ENCODE peak calls at places on chromosomes 3 and 15, in six cellular contexts. J is CD4-positive, CD25-positive, alpha-beta regulatory T cell; S is Jurkat, Clone E6-1; H is spleen; Z is body of pancreas; N is testis. R is an unnamed sample.

GRCh38 chr3:69983546-69984265 is 15.8 kb upstream of the SAMMSON start:
- DNase-seq in J (no peak), S (no peak), H (no peak), Z (no peak), N (no peak), R (no peak)

GRCh38 chr3:45035441-45036301 is 9.6 kb downstream of the CLEC3B start:
- DNase-seq in J (no peak), S (no peak), H (peak; percentile 81), Z (no peak), N (peak; percentile 50), R (peak; percentile 52)

GRCh38 chr3:94024385-94024784 is 4.0 kb downstream of the STX19 start:
- DNase-seq in J (no peak), S (no peak), H (no peak), Z (no peak), N (no peak), R (no peak)

GRCh38 chr15:60074181-60074885 is 70.2 kb downstream of the FOXB1 start:
- DNase-seq in J (no peak), S (peak; percentile 70), H (no peak), Z (peak; percentile 20), N (no peak), R (peak; percentile 21)

GRCh38 chr3:186298876-186299275 is 63.2 kb downstream of the DGKG start:
- DNase-seq in J (no peak), S (no peak), H (no peak), Z (no peak), N (no peak), R (no peak)

GRCh38 chr15:43514241-43515057 is 3.0 kb upstream of the MAP1A start:
- DNase-seq in J (no peak), S (peak; percentile 51), H (no peak), Z (no peak), N (peak; percentile 61), R (peak; percentile 44)

GRCh38 chr3:171901615-171902312 is 58.6 kb downstream of the TMEM212 start:
- DNase-seq in J (no peak), S (no peak), H (no peak), Z (no peak), N (no peak), R (no peak)

GRCh38 chr15:51842265-51842664 is 12.8 kb downstream of the TMOD3 start:
- DNase-seq in J (no peak), S (no peak), H (no peak), Z (no peak), N (no peak), R (no peak)

GRCh38 chr3:66303556-66303955 is 82.8 kb downstream of the SLC25A26 start:
- DNase-seq in J (peak; percentile 47), S (peak; percentile 45), H (no peak), Z (no peak), N (no peak), R (no peak)

GRCh38 chr15:49265911-49266310 is 95.9 kb downstream of the GALK2 start:
- DNase-seq in J (no peak), S (no peak), H (no peak), Z (no peak), N (no peak), R (no peak)

GRCh38 chr3:189305412-189305811 is 133.6 kb downstream of the TPRG1 start:
- DNase-seq in J (no peak), S (no peak), H (no peak), Z (no peak), N (no peak), R (no peak)

GRCh38 chr3:178131801-178132200 is 404.4 kb upstream of the KCNMB2 start:
- DNase-seq in J (no peak), S (no peak), H (no peak), Z (no peak), N (no peak), R (no peak)

GRCh38 chr15:63244976-63245645 is 32.3 kb upstream of the APH1B start:
- DNase-seq in J (no peak), S (no peak), H (no peak), Z (no peak), N (no peak), R (no peak)

GRCh38 chr3:17412950-17413530 is 329.4 kb downstream of the TBC1D5 start:
- DNase-seq in J (no peak), S (peak; percentile 70), H (no peak), Z (peak; percentile 22), N (no peak), R (peak; percentile 76)

GRCh38 chr3:66104535-66104934 is 65.8 kb upstream of the MAGI1 start:
- DNase-seq in J (no peak), S (no peak), H (no peak), Z (no peak), N (no peak), R (no peak)

GRCh38 chr15:36726224-36726623 is 146.8 kb downstream of the CDIN1 start:
- DNase-seq in J (no peak), S (no peak), H (no peak), Z (no peak), N (no peak), R (no peak)

GRCh38 chr15:31501536-31502157 is 175.0 kb downstream of the KLF13 start:
- DNase-seq in J (no peak), S (no peak), H (no peak), Z (no peak), N (peak; percentile 10), R (no peak)

GRCh38 chr3:13088020-13089006 is 15.1 kb upstream of the IQSEC1 start:
- DNase-seq in J (no peak), S (no peak), H (no peak), Z (no peak), N (no peak), R (no peak)

GRCh38 chr15:44286814-44287555 is 1.5 kb upstream of the GOLM2 start:
- DNase-seq in J (no peak), S (no peak), H (peak; percentile 78), Z (no peak), N (no peak), R (no peak)

GRCh38 chr15:40286794-40287193 is 3.9 kb upstream of the ANKRD63 start:
- DNase-seq in J (no peak), S (no peak), H (no peak), Z (no peak), N (no peak), R (no peak)

GRCh38 chr3:12758025-12758830 is 831 bp downstream of the TMEM40 start:
- DNase-seq in J (no peak), S (no peak), H (no peak), Z (no peak), N (peak; percentile 66), R (peak; percentile 56)

GRCh38 chr15:35876762-35877161 is 330.8 kb upstream of the DPH6 start:
- DNase-seq in J (no peak), S (no peak), H (no peak), Z (no peak), N (no peak), R (no peak)

GRCh38 chr3:124558898-124559649 is 171.2 kb upstream of the UMPS start:
- DNase-seq in J (no peak), S (no peak), H (no peak), Z (peak; percentile 76), N (peak; percentile 88), R (peak; percentile 82)

GRCh38 chr3:184234224-184234623 is 4.8 kb downstream of the VWA5B2 start:
- DNase-seq in J (no peak), S (no peak), H (no peak), Z (peak; percentile 89), N (peak; percentile 79), R (peak; percentile 56)

GRCh38 chr3:133883657-133884546 is 11.8 kb downstream of the RAB6B start:
- DNase-seq in J (no peak), S (no peak), H (no peak), Z (no peak), N (no peak), R (no peak)

GRCh38 chr15:76151599-76151974 is 91.8 kb downstream of the TMEM266 start:
- DNase-seq in J (no peak), S (no peak), H (no peak), Z (no peak), N (no peak), R (no peak)
- H3K4me3 ChIP-seq in J (no peak overlapping the region), S (no peak overlapping the region), H (no peak overlapping the region), Z (no peak overlapping the region), N (no peak overlapping the region), R (no peak overlapping the region)

DNA sequence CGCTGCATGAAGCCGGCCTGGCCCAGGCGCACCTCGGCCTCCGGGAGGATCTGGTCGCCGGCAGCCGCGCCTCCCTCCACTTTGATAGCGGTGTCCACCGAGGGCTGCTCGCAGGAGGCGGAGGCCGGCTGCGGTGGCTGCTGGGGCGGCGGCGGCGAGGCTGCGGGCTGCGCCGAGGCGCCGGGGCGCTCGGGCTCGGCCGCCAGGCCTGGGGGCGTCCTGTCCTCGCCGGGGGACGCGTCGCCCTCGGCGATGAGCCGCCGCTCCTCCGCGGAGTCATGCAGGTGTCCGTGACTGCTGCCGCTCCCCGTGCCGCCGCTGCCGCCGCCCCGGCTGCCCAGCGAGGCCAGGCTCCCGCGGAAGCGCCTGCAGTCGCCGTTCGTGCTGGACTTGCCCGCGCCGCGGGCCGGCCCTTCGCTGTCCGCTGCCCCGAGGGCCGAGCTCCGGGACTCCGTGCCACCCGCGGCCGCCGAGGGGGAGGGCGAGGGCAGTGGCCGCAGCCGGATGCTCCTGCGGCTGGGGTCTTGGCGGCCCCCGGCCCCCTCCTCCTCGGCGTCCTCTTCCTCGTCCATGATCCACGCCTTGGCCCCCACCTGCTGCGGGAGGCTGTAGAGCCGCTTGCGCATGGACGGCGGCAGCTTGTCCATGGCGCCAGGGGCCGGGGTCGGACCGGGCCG is 996 bp downstream of the HCN4 start:
- DNase-seq in J (no peak), S (no peak), H (no peak), Z (no peak), N (no peak), R (peak; percentile 25)
- H3K4me3 ChIP-seq in J (no peak overlapping the region), S (no peak overlapping the region), H (peak overlapping the region; percentile 10), Z (no peak overlapping the region), N (peak overlapping the region; percentile 56), R (peak overlapping the region; percentile 42)

DNA sequence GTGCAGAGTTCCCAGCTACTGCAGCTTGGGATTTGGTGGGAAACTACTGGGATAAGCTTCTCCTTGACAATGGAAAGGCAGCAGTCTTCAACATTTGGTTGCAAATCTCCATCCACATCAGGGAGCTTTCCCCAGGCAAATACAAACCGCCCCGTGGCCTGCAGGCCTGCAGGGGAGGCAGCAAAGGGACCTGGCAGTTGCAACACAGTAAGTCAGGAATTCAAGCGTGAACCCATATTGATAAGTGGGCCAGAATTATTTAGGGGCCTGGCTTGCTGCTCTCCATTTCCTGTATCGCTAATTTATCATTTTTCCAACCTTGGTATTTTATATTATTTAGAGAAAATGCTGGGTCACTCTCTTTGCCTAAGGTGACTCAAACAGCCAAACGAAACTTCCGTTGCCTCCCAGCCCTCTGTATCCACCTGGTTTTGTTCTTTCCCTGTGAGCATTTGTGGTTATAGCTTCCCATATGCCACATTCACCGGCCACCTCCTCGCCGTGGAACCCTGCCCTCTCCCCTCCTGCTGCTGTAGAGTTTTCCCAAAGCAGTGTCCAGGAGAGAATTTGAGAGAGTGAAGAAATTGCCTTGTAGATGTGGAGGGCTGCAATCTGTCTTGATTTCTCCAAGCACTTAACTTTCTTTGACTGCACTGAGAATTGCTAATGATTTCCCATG is 34.8 kb downstream of the B3GALNT1 start:
- DNase-seq in J (no peak), S (no peak), H (no peak), Z (peak; percentile 24), N (no peak), R (no peak)
- H3K4me3 ChIP-seq in J (no peak overlapping the region), S (no peak overlapping the region), H (no peak overlapping the region), Z (no peak overlapping the region), N (no peak overlapping the region), R (no peak overlapping the region)

DNA sequence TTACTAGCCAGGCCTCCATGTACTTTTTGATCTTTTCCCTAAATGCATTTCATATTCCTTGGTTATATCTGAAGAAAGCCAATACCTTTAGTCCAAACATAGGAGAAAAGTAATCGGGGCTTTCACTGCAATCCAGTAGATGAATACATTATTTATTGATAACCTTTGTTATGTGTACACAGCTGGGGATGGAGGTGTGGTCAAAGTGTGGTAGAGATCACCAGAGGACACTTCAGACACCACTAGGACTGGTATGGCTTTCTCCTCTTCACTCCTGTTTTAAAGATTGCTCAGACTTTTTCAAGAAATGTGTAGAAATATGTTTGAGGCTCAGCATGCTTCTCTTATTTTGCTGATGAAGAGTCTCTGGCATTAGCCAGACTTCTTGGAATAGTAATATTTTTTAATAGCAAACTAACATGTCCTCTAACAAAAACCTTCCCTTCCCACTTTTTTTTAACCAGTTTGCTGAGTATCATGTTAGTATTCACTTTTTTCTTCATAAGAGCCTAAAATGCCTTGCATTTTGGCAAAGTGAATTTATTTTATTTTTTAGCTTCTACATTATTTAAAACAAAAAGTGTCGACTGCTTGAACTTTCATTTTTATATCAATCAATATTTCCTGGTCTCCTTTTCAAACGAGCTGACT is 65.6 kb upstream of the MBNL1 start:
- DNase-seq in J (no peak), S (no peak), H (no peak), Z (no peak), N (no peak), R (no peak)
- H3K4me3 ChIP-seq in J (peak overlapping the region; percentile 93), S (no peak overlapping the region), H (peak overlapping the region; percentile 20), Z (no peak overlapping the region), N (no peak overlapping the region), R (no peak overlapping the region)